ENCODE peak calls at places on chromosomes 7 and 10, in five cellular contexts. N is IMR-90, M is A549, D is lower lobe of right lung, L is tibial artery. C is an unnamed sample.

GRCh38 chr10:132810807-132811700 is 25.1 kb upstream of the NKX6-2 start:
- DNase-seq in N (no peak), M (no peak), L (peak; percentile 57), D (peak; percentile 36), C (peak; percentile 75)

GRCh38 chr10:31896972-31897384 is 31.7 kb downstream of the ARHGAP12 start:
- DNase-seq in N (peak; percentile 69), M (peak; percentile 21), L (no peak), D (no peak), C (no peak)

GRCh38 chr7:44876393-44876792 is 8.9 kb downstream of the PURB start:
- DNase-seq in L (no peak), D (no peak), M (no peak), N (no peak), C (no peak)

GRCh38 chr7:153044981-153045380 is 285.4 kb downstream of the ACTR3B start:
- DNase-seq in M (no peak), N (no peak), L (no peak), D (no peak), C (no peak)

GRCh38 chr10:113273151-113273876 is 279.5 kb upstream of the HABP2 start:
- DNase-seq in L (peak; percentile 74), D (peak; percentile 68), M (no peak), N (no peak), C (peak; percentile 81)

GRCh38 chr7:127589901-127590300 is 1.7 kb downstream of the ARF5 start:
- DNase-seq in L (no peak), D (no peak), N (no peak), M (no peak), C (no peak)

GRCh38 chr10:72736881-72737280 is 44.9 kb downstream of the MCU start:
- DNase-seq in M (no peak), L (no peak), D (no peak), N (peak; percentile 74), C (no peak)

GRCh38 chr7:113175525-113176097 is 57.3 kb upstream of the SMIM30 start:
- DNase-seq in L (no peak), M (no peak), N (peak; percentile 22), D (no peak), C (no peak)

GRCh38 chr10:110010076-110011069 is 2.6 kb downstream of the ADD3 start:
- DNase-seq in M (no peak), L (no peak), N (peak; percentile 55), D (no peak), C (no peak)

GRCh38 chr10:86225098-86225782 is 141.4 kb downstream of the GRID1 start:
- DNase-seq in L (no peak), N (peak; percentile 55), M (peak; percentile 32), D (peak; percentile 16), C (no peak)

GRCh38 chr10:106679314-106679713 is 485.2 kb downstream of the SORCS1 start:
- DNase-seq in D (no peak), N (no peak), M (no peak), L (no peak), C (no peak)

DNA sequence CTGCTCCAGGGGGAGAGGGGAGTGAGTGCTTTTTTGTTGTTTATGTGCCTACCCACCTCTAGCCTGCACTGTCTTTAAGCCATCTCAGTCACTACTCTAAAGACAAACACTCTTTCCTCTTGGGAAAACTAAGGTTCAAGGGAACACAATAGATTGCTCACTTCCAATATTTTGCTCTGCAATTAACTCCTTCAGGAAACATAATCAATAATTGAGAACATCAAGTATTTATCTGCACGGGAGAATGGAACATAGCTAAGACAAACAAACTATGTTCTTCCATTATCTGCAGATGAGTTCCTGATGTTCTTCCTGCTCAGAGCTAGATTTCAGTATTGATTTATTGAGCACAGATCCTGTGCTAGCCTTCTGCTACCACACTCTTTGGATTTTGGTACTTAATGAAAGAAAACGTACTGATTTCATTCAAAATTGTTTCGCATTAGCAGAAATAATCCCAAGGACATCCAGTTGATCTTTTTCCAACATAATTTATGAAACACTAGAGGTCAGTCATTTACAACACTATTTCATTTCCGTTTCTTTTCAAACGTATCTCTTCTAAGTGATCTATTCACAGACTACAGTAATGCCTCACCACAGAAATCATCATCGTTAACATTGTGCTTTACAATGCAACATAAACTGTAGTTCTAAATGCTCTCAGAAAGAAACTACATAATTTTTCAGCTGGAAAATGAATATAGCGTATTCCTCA is 8.3 kb downstream of the NEBL start:
- DNase-seq in M (no peak), N (no peak), D (no peak), L (no peak), C (no peak)
- TF ChIP-seq CTCF in M (peak; percentile 10), N (no peak), D (no peak), L (no peak), C (no peak)

GRCh38 chr7:50397320-50397970 is 52.7 kb downstream of the FIGNL1 start:
- DNase-seq in M (no peak), D (no peak), L (no peak), N (no peak), C (no peak)
- H3K4me1 ChIP-seq in M (no peaks in the 10 kb centered on the region), D (peaks cover 5% of the 10 kb centered on the region), L (no peaks in the 10 kb centered on the region), N (no peaks in the 10 kb centered on the region), C (no peaks in the 10 kb centered on the region)

GRCh38 chr7:149397470-149397869 is 63.4 kb downstream of the ZNF777 start:
- DNase-seq in L (no peak), D (no peak), N (no peak), M (no peak), C (no peak)
- H3K27ac ChIP-seq in L (no peak overlapping the region), D (no peak overlapping the region), N (no peak overlapping the region), M (no peak overlapping the region), C (no peak overlapping the region)

GRCh38 chr10:79068562-79069324 is at the start of gene ZMIZ1:
- DNase-seq in M (peak; percentile 93), N (peak; percentile 93), L (peak; percentile 95), D (peak; percentile 91), C (peak; percentile 91)

GRCh38 chr10:79068203-79068561 is 584 bp upstream of the ZMIZ1 start:
- DNase-seq in D (no peak), L (no peak), N (no peak), M (peak; percentile 37), C (peak; percentile 84)

GRCh38 chr10:79065853-79066252 is 2.9 kb upstream of the ZMIZ1 start:
- DNase-seq in D (peak; percentile 30), M (no peak), N (no peak), L (no peak), C (peak; percentile 13)

GRCh38 chr10:79066460-79067240 is 2.1 kb upstream of the ZMIZ1 start:
- DNase-seq in L (no peak), D (peak; percentile 35), M (peak; percentile 92), N (peak; percentile 35), C (no peak)

DNA sequence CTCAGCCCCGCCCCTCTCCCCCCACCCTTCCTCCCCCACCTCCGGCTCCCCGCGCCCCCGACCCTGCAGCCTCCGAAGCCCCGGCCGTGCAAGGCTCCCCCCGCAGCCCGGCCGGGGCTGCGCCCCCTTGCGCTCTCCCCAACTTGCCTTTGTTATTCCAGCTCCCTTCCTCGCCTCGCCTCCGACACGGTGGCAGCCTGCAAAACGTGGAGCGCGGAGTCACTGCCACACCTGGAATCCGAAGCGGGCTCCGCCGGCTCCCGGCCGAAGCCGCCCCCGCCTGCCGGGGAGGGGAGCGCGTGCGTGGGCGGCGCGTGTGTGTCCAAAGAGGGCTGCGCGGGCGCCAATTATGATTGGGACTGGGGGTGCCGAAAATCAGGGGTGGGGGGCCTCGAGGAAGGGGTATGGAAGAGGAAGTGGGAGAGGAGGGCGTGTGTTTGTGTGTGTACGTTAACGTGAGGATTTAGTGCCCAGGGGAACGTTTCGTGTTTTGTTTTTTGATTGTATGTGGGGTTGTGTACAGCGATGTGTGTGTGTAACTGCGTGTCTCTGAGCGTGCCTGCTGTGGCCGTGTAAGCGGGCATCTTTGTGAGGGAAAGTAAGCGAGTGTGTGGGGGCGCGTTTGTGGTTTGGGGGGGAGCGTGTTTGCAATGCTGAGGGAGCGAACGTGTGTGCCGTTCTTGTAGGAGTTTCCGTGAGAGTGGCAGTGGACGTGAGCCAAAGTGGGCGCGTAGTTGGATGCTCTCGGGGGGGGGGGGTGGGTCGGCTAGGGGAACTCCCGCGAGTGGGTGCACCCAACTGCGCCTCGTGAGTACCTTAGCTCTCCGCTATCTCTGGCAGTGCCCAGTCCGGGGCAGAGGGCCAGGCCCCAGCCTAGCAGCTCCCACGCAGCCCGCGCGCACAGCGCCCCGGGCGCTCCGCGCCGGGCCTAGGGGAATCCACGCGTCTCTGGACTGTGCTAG is 1.2 kb upstream of the ZMIZ1 start:
- DNase-seq in M (peak; percentile 83), D (peak; percentile 90), N (peak; percentile 91), L (peak; percentile 95), C (peak; percentile 89)
- TF ChIP-seq CTCF in M (no peak), D (peak; percentile 6), N (peak; percentile 44), L (peak; percentile 16), C (no peak)